ENCODE peak calls at places on chromosomes 16 and 17, in six cellular contexts. One of them, this sample, is unnamed.

GRCh38 chr17:13153036-13153435 is 135.2 kb upstream of the ELAC2 start:
- DNase-seq in fibroblast of lung: peak
- DNase-seq in heart left ventricle: no peak
- DNase-seq in A549: no peak
- DNase-seq in cardiac muscle cell: no peak
- DNase-seq in endothelial cell: no peak
- DNase-seq in this sample: no peak

GRCh38 chr17:83193336-83194188 is 114.2 kb downstream of the METRNL start:
- DNase-seq in heart left ventricle: peak
- DNase-seq in A549: no peak
- DNase-seq in endothelial cell: no peak
- DNase-seq in cardiac muscle cell: no peak
- DNase-seq in fibroblast of lung: peak
- DNase-seq in this sample: no peak

GRCh38 chr17:80899402-80900268 is 92.0 kb upstream of the CHMP6 start:
- DNase-seq in fibroblast of lung: no peak
- DNase-seq in cardiac muscle cell: peak
- DNase-seq in heart left ventricle: no peak
- DNase-seq in endothelial cell: peak
- DNase-seq in A549: peak
- DNase-seq in this sample: no peak

GRCh38 chr17:41775394-41776226 is 10.9 kb downstream of the JUP start:
- DNase-seq in A549: no peak
- DNase-seq in endothelial cell: no peak
- DNase-seq in fibroblast of lung: no peak
- DNase-seq in heart left ventricle: no peak
- DNase-seq in cardiac muscle cell: no peak
- DNase-seq in this sample: no peak

GRCh38 chr16:59192551-59193199 is 458.6 kb upstream of the GOT2 start:
- DNase-seq in endothelial cell: peak
- DNase-seq in A549: no peak
- DNase-seq in heart left ventricle: no peak
- DNase-seq in cardiac muscle cell: peak
- DNase-seq in fibroblast of lung: peak
- DNase-seq in this sample: no peak

GRCh38 chr16:11094838-11095565 is 150.6 kb downstream of the CLEC16A start:
- DNase-seq in fibroblast of lung: no peak
- DNase-seq in A549: no peak
- DNase-seq in cardiac muscle cell: no peak
- DNase-seq in endothelial cell: no peak
- DNase-seq in heart left ventricle: no peak
- DNase-seq in this sample: no peak

GRCh38 chr17:324151-324571 is 28.4 kb downstream of the RPH3AL start:
- DNase-seq in fibroblast of lung: no peak
- DNase-seq in cardiac muscle cell: no peak
- DNase-seq in heart left ventricle: peak
- DNase-seq in endothelial cell: no peak
- DNase-seq in A549: no peak
- DNase-seq in this sample: no peak

GRCh38 chr17:4947411-4948165 is 742 bp downstream of the PFN1 start:
- DNase-seq in heart left ventricle: peak
- DNase-seq in endothelial cell: peak
- DNase-seq in cardiac muscle cell: peak
- DNase-seq in fibroblast of lung: peak
- DNase-seq in A549: peak
- DNase-seq in this sample: no peak

GRCh38 chr16:85192736-85193493 is 80.6 kb upstream of the CIBAR2 start:
- DNase-seq in A549: no peak
- DNase-seq in cardiac muscle cell: no peak
- DNase-seq in fibroblast of lung: peak
- DNase-seq in heart left ventricle: no peak
- DNase-seq in endothelial cell: no peak
- DNase-seq in this sample: no peak

GRCh38 chr16:75195811-75196790 is 10.9 kb downstream of the CTRB2 start:
- DNase-seq in endothelial cell: no peak
- DNase-seq in A549: no peak
- DNase-seq in fibroblast of lung: no peak
- DNase-seq in cardiac muscle cell: no peak
- DNase-seq in heart left ventricle: peak
- DNase-seq in this sample: no peak

GRCh38 chr16:7303014-7303676 is 29.5 kb upstream of the RBFOX1 start:
- DNase-seq in fibroblast of lung: no peak
- DNase-seq in endothelial cell: peak
- DNase-seq in A549: no peak
- DNase-seq in heart left ventricle: peak
- DNase-seq in cardiac muscle cell: peak
- DNase-seq in this sample: no peak

GRCh38 chr16:5215911-5216310 is 118.3 kb upstream of the EEF2KMT start:
- DNase-seq in A549: no peak
- DNase-seq in heart left ventricle: no peak
- DNase-seq in fibroblast of lung: no peak
- DNase-seq in endothelial cell: no peak
- DNase-seq in cardiac muscle cell: peak
- DNase-seq in this sample: no peak

GRCh38 chr16:460787-461186 is 35.3 kb downstream of the RAB11FIP3 start:
- DNase-seq in cardiac muscle cell: no peak
- DNase-seq in fibroblast of lung: no peak
- DNase-seq in heart left ventricle: no peak
- DNase-seq in endothelial cell: no peak
- DNase-seq in A549: no peak
- DNase-seq in this sample: no peak

GRCh38 chr16:25922438-25922837 is 230.7 kb downstream of the HS3ST4 start:
- DNase-seq in fibroblast of lung: no peak
- DNase-seq in A549: no peak
- DNase-seq in endothelial cell: no peak
- DNase-seq in cardiac muscle cell: no peak
- DNase-seq in heart left ventricle: no peak
- DNase-seq in this sample: no peak

GRCh38 chr16:72992142-72992601 is 55.8 kb downstream of the ZFHX3 start:
- DNase-seq in cardiac muscle cell: peak
- DNase-seq in fibroblast of lung: no peak
- DNase-seq in endothelial cell: no peak
- DNase-seq in A549: no peak
- DNase-seq in heart left ventricle: no peak
- DNase-seq in this sample: no peak

GRCh38 chr17:32508926-32509325 is 22.1 kb downstream of the CDK5R1 start:
- DNase-seq in endothelial cell: no peak
- DNase-seq in cardiac muscle cell: no peak
- DNase-seq in fibroblast of lung: no peak
- DNase-seq in A549: no peak
- DNase-seq in heart left ventricle: no peak
- DNase-seq in this sample: no peak

GRCh38 chr17:2239882-2240430 is 63.6 kb downstream of the SMG6 start:
- DNase-seq in A549: peak
- DNase-seq in fibroblast of lung: peak
- DNase-seq in endothelial cell: no peak
- DNase-seq in cardiac muscle cell: no peak
- DNase-seq in heart left ventricle: no peak
- DNase-seq in this sample: no peak

GRCh38 chr17:65749479-65749878 is 188.0 kb upstream of the AXIN2 start:
- DNase-seq in cardiac muscle cell: no peak
- DNase-seq in fibroblast of lung: peak
- DNase-seq in A549: no peak
- DNase-seq in heart left ventricle: no peak
- DNase-seq in endothelial cell: no peak
- DNase-seq in this sample: no peak

DNA sequence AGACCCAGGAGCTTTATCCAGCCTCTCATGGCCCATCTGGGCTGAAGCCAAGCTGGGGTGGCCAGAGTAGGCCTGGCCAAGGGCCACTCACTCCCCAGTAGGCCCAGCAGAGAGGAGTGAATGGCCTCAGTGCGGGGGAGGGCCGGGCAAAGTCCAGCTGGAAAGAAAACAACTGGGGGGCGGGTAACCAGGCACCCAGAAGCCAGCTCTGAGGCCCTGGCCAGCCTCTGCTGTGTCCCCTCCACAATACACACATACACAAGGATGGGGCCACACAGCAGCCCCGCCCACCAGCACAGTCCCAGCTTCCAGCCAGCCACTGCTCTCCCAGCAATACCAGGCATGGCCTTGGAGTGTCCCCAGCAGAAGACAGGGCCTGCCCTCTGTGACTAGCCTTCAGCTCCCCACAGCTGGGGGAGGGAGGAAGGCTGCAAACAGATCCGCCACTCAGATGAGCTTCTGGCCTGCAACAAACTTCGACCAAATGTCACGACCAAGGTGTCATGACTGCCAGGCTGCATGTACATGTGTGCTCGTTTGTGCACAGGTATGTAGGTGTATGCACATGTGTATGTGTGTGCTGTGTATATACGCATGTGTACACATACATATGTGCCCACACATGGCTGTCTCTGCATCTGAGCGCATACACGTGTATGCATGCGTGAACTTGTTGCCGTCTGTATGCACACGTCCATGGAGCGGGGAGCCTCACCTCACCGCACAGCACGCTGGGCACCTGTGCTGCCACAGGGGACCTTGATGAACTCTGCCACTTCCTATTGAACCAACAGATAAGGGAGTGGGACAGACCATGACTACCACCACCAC is 5.0 kb downstream of the CARHSP1 start:
- DNase-seq in A549: no peak
- DNase-seq in fibroblast of lung: peak
- DNase-seq in heart left ventricle: no peak
- DNase-seq in endothelial cell: no peak
- DNase-seq in cardiac muscle cell: peak
- DNase-seq in this sample: no peak
- TF ChIP-seq CTCF in A549: no peak
- TF ChIP-seq CTCF in fibroblast of lung: no peak
- TF ChIP-seq CTCF in heart left ventricle: no peak
- TF ChIP-seq CTCF in endothelial cell: no peak
- TF ChIP-seq CTCF in cardiac muscle cell: no peak
- TF ChIP-seq CTCF in this sample: no peak

DNA sequence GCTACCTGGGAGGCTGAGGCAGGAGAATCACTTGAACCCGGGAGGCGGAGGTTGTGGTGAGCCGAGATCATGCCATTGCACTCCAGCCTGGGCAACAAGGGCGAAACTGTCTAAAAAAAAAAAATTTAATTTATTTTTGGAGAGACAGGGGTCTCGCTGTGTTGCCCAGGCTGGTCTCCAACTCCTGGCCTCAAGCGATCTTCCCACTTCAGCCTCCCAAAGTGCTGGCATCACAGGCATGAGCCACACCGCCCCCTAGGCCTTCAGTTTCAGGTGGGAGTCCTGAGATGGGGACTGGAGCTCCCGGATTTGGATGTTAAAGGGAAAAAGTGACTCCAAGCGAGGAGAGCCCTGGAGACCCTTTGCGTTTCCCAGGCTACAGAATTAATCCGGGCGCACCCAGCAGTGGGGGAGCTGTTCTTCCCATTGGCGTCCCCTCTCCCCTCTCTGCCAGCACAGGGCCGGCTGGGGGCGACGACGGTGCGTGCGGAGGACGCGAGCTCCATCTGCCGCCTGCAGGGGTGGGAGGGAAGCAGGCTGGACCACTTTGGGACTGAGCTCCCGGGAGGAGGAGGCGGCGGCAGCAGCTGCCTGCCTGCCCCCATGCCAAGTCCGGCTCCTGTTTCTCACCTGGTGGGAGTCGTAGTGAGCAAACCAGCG is 49.3 kb upstream of the USP7 start:
- DNase-seq in fibroblast of lung: peak
- DNase-seq in endothelial cell: peak
- DNase-seq in heart left ventricle: peak
- DNase-seq in cardiac muscle cell: peak
- DNase-seq in A549: no peak
- DNase-seq in this sample: no peak
- TF ChIP-seq CTCF in fibroblast of lung: no peak
- TF ChIP-seq CTCF in endothelial cell: peak
- TF ChIP-seq CTCF in heart left ventricle: no peak
- TF ChIP-seq CTCF in cardiac muscle cell: no peak
- TF ChIP-seq CTCF in A549: no peak
- TF ChIP-seq CTCF in this sample: peak

DNA sequence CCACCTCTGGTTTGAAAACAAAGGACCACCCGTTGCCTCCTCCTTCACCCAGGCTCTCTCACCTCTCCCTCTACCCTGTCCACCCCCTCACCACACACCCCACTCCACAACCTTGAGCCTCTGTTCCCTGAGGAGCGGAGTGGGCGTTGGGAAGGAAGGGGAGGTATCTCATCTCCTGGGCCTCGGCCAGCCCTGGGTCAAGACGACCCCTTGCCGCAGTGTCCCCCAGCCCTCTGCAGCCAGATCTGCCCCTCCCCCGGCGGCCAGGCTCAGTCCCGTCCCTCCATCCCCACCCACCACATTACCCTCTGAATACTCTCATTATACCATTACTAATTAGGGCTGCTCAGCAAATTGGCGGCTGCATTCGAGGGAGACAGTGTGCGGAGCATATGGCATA is 123.3 kb upstream of the LHX1 start:
- DNase-seq in cardiac muscle cell: no peak
- DNase-seq in heart left ventricle: no peak
- DNase-seq in A549: no peak
- DNase-seq in fibroblast of lung: no peak
- DNase-seq in endothelial cell: no peak
- DNase-seq in this sample: no peak
- TF ChIP-seq CTCF in cardiac muscle cell: no peak
- TF ChIP-seq CTCF in heart left ventricle: no peak
- TF ChIP-seq CTCF in A549: no peak
- TF ChIP-seq CTCF in fibroblast of lung: no peak
- TF ChIP-seq CTCF in endothelial cell: no peak
- TF ChIP-seq CTCF in this sample: no peak

GRCh38 chr17:39225308-39225973 is at the start of gene STAC2:
- DNase-seq in A549: no peak
- DNase-seq in endothelial cell: no peak
- DNase-seq in heart left ventricle: no peak
- DNase-seq in cardiac muscle cell: no peak
- DNase-seq in fibroblast of lung: no peak
- DNase-seq in this sample: no peak
- TF ChIP-seq CTCF in A549: no peak
- TF ChIP-seq CTCF in endothelial cell: no peak
- TF ChIP-seq CTCF in heart left ventricle: no peak
- TF ChIP-seq CTCF in cardiac muscle cell: no peak
- TF ChIP-seq CTCF in fibroblast of lung: no peak
- TF ChIP-seq CTCF in this sample: no peak

DNA sequence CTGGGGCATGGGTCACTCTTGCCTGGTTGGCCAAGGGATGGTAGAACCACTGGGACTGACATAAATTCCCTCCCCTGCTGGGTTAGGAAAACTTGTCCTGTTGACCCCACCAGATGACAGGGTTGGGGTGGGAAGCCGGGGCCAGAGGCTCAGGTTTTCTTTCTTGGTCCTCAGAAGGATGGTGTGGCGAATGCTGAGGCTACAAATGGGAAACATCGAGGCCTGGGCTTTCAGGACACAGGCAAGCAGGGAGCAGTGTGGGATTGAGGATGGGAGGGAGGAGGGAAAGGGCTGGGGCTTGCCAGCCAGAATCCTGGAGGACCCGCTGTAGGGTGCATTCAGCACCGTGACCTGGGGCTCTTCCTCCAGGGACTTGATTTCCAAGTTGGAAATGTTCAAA is 14.5 kb upstream of the PLEKHG4 start:
- DNase-seq in fibroblast of lung: no peak
- DNase-seq in cardiac muscle cell: no peak
- DNase-seq in A549: no peak
- DNase-seq in heart left ventricle: no peak
- DNase-seq in endothelial cell: no peak
- DNase-seq in this sample: no peak
- TF ChIP-seq CTCF in fibroblast of lung: no peak
- TF ChIP-seq CTCF in cardiac muscle cell: no peak
- TF ChIP-seq CTCF in A549: no peak
- TF ChIP-seq CTCF in heart left ventricle: no peak
- TF ChIP-seq CTCF in endothelial cell: no peak
- TF ChIP-seq CTCF in this sample: no peak